ENCODE peak calls at places on chromosomes 6 and 20, in ten cellular contexts. O, F, Y, L, P, V, D, R, T and I are unnamed samples.

GRCh38 chr6:33021917-33022316 is 12.5 kb upstream of the HLA-DOA start:
- DNase-seq in O (no peak), T (no peak), R (no peak), L (peak; percentile 2), F (no peak), V (no peak), D (no peak), Y (no peak), P (no peak), I (no peak)

GRCh38 chr20:46787986-46788762 is 78.7 kb downstream of the SLC2A10 start:
- DNase-seq in Y (no peak), P (no peak), R (no peak), L (no peak), D (no peak), V (no peak), F (no peak), T (no peak), O (no peak), I (no peak)

GRCh38 chr6:142301421-142302391 is at the start of gene ADGRG6:
- DNase-seq in T (peak; percentile 69), L (peak; percentile 41), D (peak; percentile 68), Y (peak; percentile 40), V (peak; percentile 7), R (peak; percentile 39), P (peak; percentile 54), F (no peak), O (peak; percentile 1), I (peak; percentile 28)

GRCh38 chr6:43669922-43670622 is 17.5 kb downstream of the MRPS18A start:
- DNase-seq in D (no peak), L (peak; percentile 55), T (no peak), Y (no peak), V (no peak), P (no peak), F (no peak), O (no peak), R (peak; percentile 51), I (no peak)

GRCh38 chr20:11814276-11814675 is 103.4 kb upstream of the BTBD3 start:
- DNase-seq in L (no peak), F (no peak), O (no peak), T (no peak), D (no peak), Y (no peak), R (no peak), V (no peak), P (no peak), I (no peak)

GRCh38 chr20:63701329-63702035 is 5.0 kb downstream of the TNFRSF6B start:
- DNase-seq in D (no peak), L (no peak), Y (no peak), P (no peak), T (peak; percentile 4), O (no peak), R (no peak), V (no peak), F (no peak), I (no peak)

GRCh38 chr6:12148317-12148801 is 136.2 kb downstream of the HIVEP1 start:
- DNase-seq in V (peak; percentile 15), O (no peak), T (no peak), Y (no peak), D (no peak), R (no peak), P (no peak), F (no peak), L (no peak), I (no peak)

GRCh38 chr6:111773501-111774345 is 99.5 kb downstream of the FYN start:
- DNase-seq in O (no peak), D (no peak), F (no peak), P (no peak), R (no peak), V (no peak), L (no peak), T (no peak), Y (no peak), I (no peak)

GRCh38 chr20:33407796-33408195 is 6.5 kb upstream of the CDK5RAP1 start:
- DNase-seq in Y (no peak), F (no peak), O (no peak), V (no peak), R (no peak), T (no peak), L (no peak), D (no peak), P (no peak), I (no peak)

GRCh38 chr6:108501559-108501958 is 59.2 kb upstream of the FOXO3 start:
- DNase-seq in T (no peak), V (no peak), F (peak; percentile 21), D (no peak), L (no peak), R (no peak), P (no peak), Y (no peak), O (no peak), I (no peak)

GRCh38 chr20:21387528-21387927 is 9.8 kb downstream of the NKX2-4 start:
- DNase-seq in O (peak; percentile 31), Y (peak; percentile 91), P (no peak), D (peak; percentile 75), T (no peak), L (no peak), R (no peak), F (no peak), V (no peak), I (no peak)

GRCh38 chr20:20839771-20840170 is 127.3 kb upstream of the RALGAPA2 start:
- DNase-seq in F (no peak), L (no peak), T (no peak), V (no peak), P (no peak), Y (no peak), O (no peak), D (no peak), R (no peak), I (no peak)

GRCh38 chr6:112311950-112312547 is 35.1 kb upstream of the RFPL4B start:
- DNase-seq in Y (peak; percentile 8), T (peak; percentile 63), F (no peak), O (no peak), R (no peak), L (peak; percentile 47), P (peak; percentile 29), D (peak; percentile 25), V (peak; percentile 7), I (peak; percentile 23)

GRCh38 chr6:133623065-133623464 is 265.8 kb upstream of the TCF21 start:
- DNase-seq in D (no peak), Y (no peak), T (no peak), O (no peak), L (no peak), V (no peak), P (no peak), F (no peak), R (no peak), I (no peak)

GRCh38 chr20:51525241-51526104 is 17.0 kb downstream of the NFATC2 start:
- DNase-seq in V (no peak), T (no peak), R (peak; percentile 55), L (peak; percentile 47), O (no peak), D (no peak), Y (peak; percentile 32), P (no peak), F (no peak), I (peak; percentile 72)

GRCh38 chr6:121912905-121913304 is 477.5 kb downstream of the GJA1 start:
- DNase-seq in T (no peak), F (no peak), V (no peak), P (no peak), R (no peak), O (no peak), Y (no peak), D (no peak), L (no peak), I (no peak)

GRCh38 chr6:82072113-82072512 is 175.4 kb downstream of the IBTK start:
- DNase-seq in Y (peak; percentile 92), P (no peak), V (no peak), F (no peak), R (no peak), T (no peak), O (peak; percentile 91), D (peak; percentile 91), L (no peak), I (no peak)

GRCh38 chr6:53054532-53054931 is 10.7 kb upstream of the FBXO9 start:
- DNase-seq in F (no peak), P (no peak), D (no peak), O (no peak), T (no peak), L (no peak), R (no peak), V (no peak), Y (no peak), I (no peak)

GRCh38 chr20:43393072-43393471 is 64.6 kb upstream of the SRSF6 start:
- DNase-seq in V (no peak), F (no peak), Y (no peak), O (no peak), T (no peak), R (no peak), D (no peak), L (no peak), P (no peak), I (no peak)

GRCh38 chr20:41004561-41005360 is 23.9 kb upstream of the TOP1 start:
- DNase-seq in R (peak; percentile 56), P (no peak), L (no peak), Y (no peak), V (no peak), T (no peak), D (no peak), O (no peak), F (no peak), I (no peak)

GRCh38 chr6:75145976-75146375 is 59.9 kb downstream of the COL12A1 start:
- DNase-seq in R (no peak), F (no peak), V (no peak), Y (no peak), P (no peak), T (no peak), L (no peak), D (no peak), O (no peak), I (no peak)

GRCh38 chr20:46324960-46325703 is 16.8 kb upstream of the CDH22 start:
- DNase-seq in V (peak; percentile 62), Y (peak; percentile 16), L (no peak), P (no peak), O (peak; percentile 36), F (no peak), T (peak; percentile 66), R (no peak), D (peak; percentile 50), I (no peak)

GRCh38 chr20:3794701-3795420 is 1.2 kb upstream of the CDC25B start:
- DNase-seq in R (no peak), O (no peak), F (no peak), P (no peak), L (no peak), Y (no peak), V (no peak), T (no peak), D (no peak), I (no peak)

GRCh38 chr6:44530209-44530909 is 142.9 kb downstream of the CDC5L start:
- DNase-seq in V (no peak), Y (no peak), O (no peak), T (no peak), F (no peak), D (no peak), P (no peak), L (no peak), R (no peak), I (no peak)

GRCh38 chr6:89895273-89895874 is 1.1 kb downstream of the GJA10 start:
- DNase-seq in T (peak; percentile 58), O (no peak), D (no peak), Y (no peak), L (no peak), R (no peak), P (no peak), F (peak; percentile 19), V (no peak), I (no peak)

GRCh38 chr6:149130093-149130872 is 187.2 kb upstream of the TAB2 start:
- DNase-seq in D (no peak), V (no peak), F (no peak), O (no peak), L (no peak), P (no peak), T (no peak), R (no peak), Y (no peak), I (no peak)

GRCh38 chr6:17987576-17988421 is at the start of gene KIF13A:
- DNase-seq in V (peak; percentile 60), T (peak; percentile 77), P (peak; percentile 19), R (peak; percentile 44), Y (peak; percentile 62), O (peak; percentile 50), F (peak; percentile 52), L (peak; percentile 75), D (peak; percentile 43), I (peak; percentile 68)

GRCh38 chr6:106751501-106752252 is 122.3 kb downstream of the QRSL1 start:
- DNase-seq in F (no peak), T (no peak), R (no peak), D (peak; percentile 86), L (no peak), V (peak; percentile 25), O (peak; percentile 57), P (no peak), Y (peak; percentile 92), I (no peak)